ENCODE peak calls at places on chromosome 11, in four cellular contexts. P is H1, X is HepG2, I is GM12878. Q is an unnamed sample.

GRCh38 chr11:29627541-29627940 is 389.3 kb downstream of the KCNA4 start:
- DNase-seq in I (no peak), X (no peak), P (no peak), Q (no peak)

GRCh38 chr11:10301656-10302293 is 3.1 kb upstream of the ADM start:
- DNase-seq in P (no peak), X (no peak), I (no peak), Q (no peak)

GRCh38 chr11:70247042-70247709 is 23.3 kb upstream of the PPFIA1 start:
- DNase-seq in I (no peak), P (no peak), X (no peak), Q (no peak)

GRCh38 chr11:121572581-121573059 is 119.9 kb upstream of the SORL1-AS1 start:
- DNase-seq in I (no peak), X (no peak), P (no peak), Q (no peak)

GRCh38 chr11:22416462-22416861 is 78.3 kb downstream of the SLC17A6 start:
- DNase-seq in X (no peak), P (no peak), I (no peak), Q (no peak)

GRCh38 chr11:134716582-134716981 is 304.5 kb upstream of the B3GAT1 start:
- DNase-seq in X (no peak), P (no peak), I (no peak), Q (no peak)

GRCh38 chr11:84800755-84801346 is 826.3 kb downstream of the DLG2 start:
- DNase-seq in X (peak; percentile 13), P (no peak), I (no peak), Q (no peak)

GRCh38 chr11:46315033-46315738 is 32.1 kb upstream of the DGKZ start:
- DNase-seq in X (peak; percentile 57), P (peak; percentile 95), I (no peak), Q (peak; percentile 76)

GRCh38 chr11:129451524-129451923 is 75.9 kb downstream of the BARX2 start:
- DNase-seq in X (no peak), P (no peak), I (no peak), Q (no peak)

GRCh38 chr11:119907122-119907933 is 178.3 kb upstream of the NECTIN1 start:
- DNase-seq in I (no peak), X (no peak), P (no peak), Q (no peak)

GRCh38 chr11:73380897-73381410 is 4.8 kb downstream of the RELT start:
- DNase-seq in X (no peak), I (no peak), P (no peak), Q (no peak)

GRCh38 chr11:44332665-44333064 is 22.7 kb upstream of the ALX4 start:
- DNase-seq in I (no peak), X (no peak), P (no peak), Q (no peak)

GRCh38 chr11:69823641-69824285 is 4.5 kb upstream of the FGF3 start:
- DNase-seq in P (no peak), I (no peak), X (no peak), Q (no peak)

GRCh38 chr11:94545641-94546470 is 2.1 kb downstream of the FUT4 start:
- DNase-seq in X (no peak), I (no peak), P (no peak), Q (no peak)
- TF ChIP-seq POLR2AphosphoS5 in X (no peak), I (no peak), P (no peak), Q (no peak)

DNA sequence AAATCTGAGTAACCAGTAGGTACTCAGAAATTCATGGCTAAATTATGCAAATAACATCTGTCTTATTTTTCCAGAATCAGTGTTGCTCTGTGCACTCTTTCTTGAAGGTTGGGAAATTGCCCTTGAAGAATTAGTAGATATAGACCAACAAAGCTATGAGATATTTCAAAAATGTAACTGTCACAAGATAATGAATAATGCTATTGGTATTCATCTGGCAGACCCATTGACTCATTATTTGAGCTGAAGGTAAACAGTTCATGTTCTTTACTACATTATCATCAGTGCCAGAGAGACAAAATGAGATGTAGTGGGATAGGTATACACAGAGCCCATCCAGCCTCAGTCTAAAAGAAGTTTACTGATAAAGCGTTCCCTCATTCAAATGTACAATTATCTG is 274.7 kb downstream of the CASP12 start:
- DNase-seq in P (no peak), X (no peak), I (no peak), Q (no peak)
- TF ChIP-seq TAF1 in P (no peak), X (no peak), I (no peak), Q (no peak)

DNA sequence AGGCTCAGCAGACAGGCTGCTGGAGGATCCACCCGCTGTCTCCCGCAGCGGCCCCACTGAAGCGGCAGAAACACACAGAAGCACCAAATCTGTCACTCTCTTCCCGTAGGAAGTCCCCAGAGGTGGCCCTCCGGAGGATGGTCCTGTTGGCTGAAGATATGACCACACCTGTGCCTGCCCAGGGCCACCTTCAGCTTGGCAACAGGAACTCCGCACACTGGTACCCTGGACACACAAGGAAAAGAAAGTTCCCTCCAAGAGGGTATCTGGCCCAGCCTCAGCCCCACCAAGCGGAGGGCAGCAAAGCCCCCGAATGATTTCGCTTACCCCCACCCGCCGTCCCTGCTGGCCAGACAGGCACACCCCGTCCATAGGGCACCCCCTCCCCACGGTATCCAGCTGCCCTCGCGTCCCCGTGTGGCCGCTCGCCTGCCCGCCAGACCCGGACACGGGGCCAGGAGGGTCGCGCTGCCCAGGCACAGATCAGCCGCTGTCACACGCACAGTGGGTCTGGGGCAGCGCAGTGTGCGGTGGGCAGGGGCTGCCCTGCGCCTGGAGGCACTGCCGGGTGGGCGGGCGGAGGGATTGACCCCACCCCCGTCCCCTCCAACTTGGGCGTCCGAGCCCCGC is 7.0 kb downstream of the RASSF7 start:
- DNase-seq in I (no peak), P (no peak), X (no peak), Q (no peak)
- TF ChIP-seq POLR2A in I (no peak), P (no peak), X (no peak), Q (no peak)

GRCh38 chr11:2667940-2668339 is 31.9 kb downstream of the KCNQ1OT1 start:
- DNase-seq in P (no peak), X (peak; percentile 38), I (no peak), Q (no peak)
- TF ChIP-seq POLR2AphosphoS5 in P (no peak), X (peak; percentile 56), I (no peak), Q (no peak)

GRCh38 chr11:2366733-2367132 is 10.4 kb upstream of the CD81 start:
- DNase-seq in I (no peak), P (no peak), X (no peak), Q (no peak)

GRCh38 chr11:2368178-2368850 is 8.8 kb upstream of the CD81 start:
- DNase-seq in I (no peak), P (no peak), X (no peak), Q (no peak)

GRCh38 chr11:2368851-2369180 is 8.3 kb upstream of the CD81 start:
- DNase-seq in I (no peak), P (no peak), X (no peak), Q (no peak)

GRCh38 chr11:2366271-2366670 is 10.8 kb upstream of the CD81 start:
- DNase-seq in X (no peak), P (no peak), I (no peak), Q (no peak)

DNA sequence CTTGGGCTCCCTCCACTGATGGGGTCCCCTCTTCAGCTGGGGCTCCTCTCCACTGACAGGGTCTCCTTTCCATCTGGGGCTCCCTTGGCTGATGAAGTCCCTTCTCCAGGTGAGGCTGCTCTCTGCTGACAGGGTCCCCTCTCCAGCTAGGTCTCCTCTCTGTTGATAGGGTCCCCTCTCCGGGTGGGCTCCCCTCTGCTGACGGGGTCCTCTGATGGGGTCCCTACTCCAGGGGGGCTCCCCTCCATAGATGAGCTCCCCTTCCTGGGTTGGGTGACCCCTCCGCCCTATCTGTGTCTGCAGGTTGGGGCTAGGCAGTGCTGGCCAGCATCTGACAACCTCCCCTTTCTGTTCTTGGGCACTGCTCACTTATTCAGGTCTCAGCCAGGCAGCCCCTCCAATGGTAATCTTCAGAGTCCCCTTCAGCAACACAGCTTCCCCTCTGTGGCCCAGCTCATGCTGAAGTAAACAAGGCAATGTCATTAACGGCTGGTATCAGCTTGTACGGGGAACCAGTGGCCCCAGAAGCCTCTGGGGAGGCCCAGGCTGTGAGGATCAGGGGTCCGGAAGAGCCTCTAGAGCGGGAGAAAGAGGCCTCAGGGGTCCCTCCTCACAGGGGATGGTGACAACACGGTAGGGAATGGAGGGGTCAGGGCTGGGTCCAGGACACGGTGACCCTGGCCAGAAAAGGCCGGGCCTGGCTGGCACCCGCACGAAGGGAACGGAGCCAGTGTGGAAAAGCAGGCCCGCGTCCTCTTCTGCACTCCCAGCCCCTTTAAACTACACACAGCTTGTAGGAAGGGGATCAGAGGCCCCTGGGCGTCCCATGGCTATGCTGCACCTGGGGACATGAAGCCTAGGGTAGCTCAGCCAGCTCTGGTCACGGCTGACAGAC is 9.6 kb upstream of the CD81 start:
- DNase-seq in P (no peak), X (no peak), I (no peak), Q (no peak)
- TF ChIP-seq TAF1 in P (no peak), X (no peak), I (no peak), Q (no peak)

GRCh38 chr11:65021509-65021908 is 5.7 kb upstream of the SNX15 start:
- DNase-seq in I (no peak), X (no peak), P (no peak), Q (no peak)

GRCh38 chr11:65032216-65032615 is 5.0 kb downstream of the SNX15 start:
- DNase-seq in I (no peak), X (no peak), P (no peak), Q (no peak)

GRCh38 chr11:65026810-65027209 is 429 bp upstream of the SNX15 start:
- DNase-seq in X (no peak), P (no peak), I (no peak), Q (no peak)

DNA sequence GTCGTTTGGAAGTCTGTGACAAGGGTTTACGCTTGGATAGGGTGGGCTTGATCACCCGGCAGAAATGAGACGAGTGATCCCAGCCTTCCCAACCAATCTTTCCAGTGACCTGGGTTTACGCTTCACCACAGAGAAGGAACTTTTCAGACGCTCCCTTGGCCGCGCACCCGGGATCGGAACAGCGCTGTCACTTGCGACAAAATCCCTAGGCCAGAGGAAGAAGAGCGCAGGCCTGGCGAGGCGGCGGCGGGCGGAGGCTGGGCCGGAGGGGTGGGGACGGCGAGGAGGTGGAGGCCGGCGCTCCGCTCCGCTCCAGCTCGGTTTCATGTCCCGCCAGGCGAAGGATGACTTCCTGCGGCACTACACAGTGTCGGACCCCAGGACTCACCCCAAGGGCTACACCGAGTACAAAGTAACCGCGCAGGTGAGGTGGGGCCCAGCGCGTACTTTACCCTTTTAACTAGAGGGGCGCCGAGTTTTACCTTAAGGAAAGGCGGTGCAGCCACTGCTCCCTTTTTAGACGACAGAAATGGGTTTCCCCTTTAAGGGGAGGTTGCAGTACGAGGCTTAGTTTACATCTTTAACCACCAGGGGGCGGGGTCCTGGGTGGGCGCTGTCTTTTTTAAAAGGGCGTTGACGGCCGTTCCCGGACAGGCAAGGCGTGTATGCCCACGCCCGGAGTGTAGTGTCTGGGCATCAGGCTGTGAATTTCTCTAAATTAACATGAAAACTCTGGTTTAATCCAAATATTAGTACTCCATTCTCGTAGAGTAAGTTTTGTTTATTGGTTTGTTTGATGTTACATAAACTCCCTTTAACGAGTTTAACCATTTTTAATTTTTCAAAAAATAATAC is at the start of gene SNX15:
- DNase-seq in X (peak; percentile 94), P (peak; percentile 95), I (peak; percentile 80), Q (peak; percentile 91)
- TF ChIP-seq POLR2A in X (peak; percentile 62), P (no peak), I (peak; percentile 78), Q (no peak)